ENCODE peak calls at places on chromosome 18, in seven cellular contexts. R is fibroblast of lung; Q is CD8-positive, alpha-beta memory T cell; V is upper lobe of right lung; Y is K562; J is cardiac muscle cell; W is aorta. D is an unnamed sample.

GRCh38 chr18:28594034-28594433 is 417.1 kb upstream of the CDH2 start:
- DNase-seq in R (no peak), Q (no peak), V (no peak), Y (no peak), J (no peak), W (no peak), D (no peak)

GRCh38 chr18:13661779-13662271 is 64.5 kb downstream of the FAM210A start:
- DNase-seq in R (no peak), Q (no peak), V (no peak), Y (no peak), J (peak; percentile 4), W (no peak), D (no peak)

GRCh38 chr18:22778996-22779395 is 154.1 kb upstream of the RBBP8 start:
- DNase-seq in R (peak; percentile 6), Q (no peak), V (no peak), Y (no peak), J (peak; percentile 15), W (no peak), D (no peak)

GRCh38 chr18:32770651-32771168 is 2.1 kb downstream of the KLHL14 start:
- DNase-seq in R (no peak), Q (no peak), V (no peak), Y (no peak), J (no peak), W (no peak), D (no peak)

GRCh38 chr18:58635891-58636290 is 7.0 kb upstream of the ALPK2 start:
- DNase-seq in R (peak; percentile 74), Q (no peak), V (no peak), Y (no peak), J (peak; percentile 70), W (no peak), D (no peak)

GRCh38 chr18:66971951-66972350 is 368.1 kb upstream of the CDH19 start:
- DNase-seq in R (no peak), Q (no peak), V (no peak), Y (no peak), J (no peak), W (no peak), D (no peak)

GRCh38 chr18:14179306-14179705 is 47.1 kb upstream of the ZNF519 start:
- DNase-seq in R (no peak), Q (no peak), V (no peak), Y (no peak), J (no peak), W (no peak), D (no peak)

GRCh38 chr18:57846258-57846657 is 43.1 kb upstream of the ATP8B1 start:
- DNase-seq in R (peak; percentile 69), Q (no peak), V (no peak), Y (peak; percentile 10), J (peak; percentile 90), W (no peak), D (no peak)

GRCh38 chr18:57959278-57959677 is 84.7 kb upstream of the NEDD4L start:
- DNase-seq in R (peak; percentile 56), Q (peak; percentile 2), V (peak; percentile 74), Y (no peak), J (peak; percentile 56), W (no peak), D (no peak)

GRCh38 chr18:9335255-9336045 is 877 bp downstream of the TWSG1 start:
- DNase-seq in R (peak; percentile 39), Q (no peak), V (no peak), Y (no peak), J (peak; percentile 39), W (no peak), D (peak; percentile 3)

GRCh38 chr18:14922031-14922430 is 174.1 kb downstream of the ANKRD30B start:
- DNase-seq in R (no peak), Q (no peak), V (no peak), Y (no peak), J (no peak), W (no peak), D (no peak)

DNA sequence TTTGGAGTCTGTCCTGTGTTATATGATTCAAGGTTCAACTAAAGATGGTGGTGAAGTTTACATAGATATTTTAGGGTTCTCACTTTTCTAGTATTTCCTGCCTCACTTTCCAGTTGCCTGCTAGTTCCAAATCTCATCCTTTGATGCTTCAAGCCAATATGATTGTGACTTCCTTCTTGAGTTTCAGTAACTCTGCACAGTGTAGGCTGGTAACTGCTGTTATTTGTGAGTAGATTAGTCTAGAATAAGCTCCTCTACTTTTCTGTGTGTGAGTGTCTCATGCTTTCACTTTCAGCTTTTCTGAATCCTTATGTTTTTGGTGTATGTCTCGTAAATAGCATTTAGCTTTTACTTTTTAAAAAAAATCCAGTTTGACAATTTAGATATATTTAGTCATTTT is 42.6 kb downstream of the GALNT1 start:
- DNase-seq in R (no peak), Q (no peak), V (no peak), Y (no peak), J (no peak), W (no peak), D (no peak)
- H3K4me1 ChIP-seq in R (no peaks in the 10 kb centered on the region), Q (peaks cover 15% of the 10 kb centered on the region), V (peaks cover 10% of the 10 kb centered on the region), Y (peaks cover 8% of the 10 kb centered on the region), J (peaks cover 10% of the 10 kb centered on the region), W (no peaks in the 10 kb centered on the region), D (peaks cover 16% of the 10 kb centered on the region)

GRCh38 chr18:59660976-59661743 is 36.1 kb downstream of the CCBE1 start:
- DNase-seq in R (peak; percentile 83), Q (no peak), V (no peak), Y (no peak), J (peak; percentile 88), W (no peak), D (no peak)
- H3K4me1 ChIP-seq in R (peaks cover 29% of the 10 kb centered on the region), Q (no peaks in the 10 kb centered on the region), V (peaks cover 4% of the 10 kb centered on the region), Y (no peaks in the 10 kb centered on the region), J (no peaks in the 10 kb centered on the region), W (no peaks in the 10 kb centered on the region), D (no peaks in the 10 kb centered on the region)

DNA sequence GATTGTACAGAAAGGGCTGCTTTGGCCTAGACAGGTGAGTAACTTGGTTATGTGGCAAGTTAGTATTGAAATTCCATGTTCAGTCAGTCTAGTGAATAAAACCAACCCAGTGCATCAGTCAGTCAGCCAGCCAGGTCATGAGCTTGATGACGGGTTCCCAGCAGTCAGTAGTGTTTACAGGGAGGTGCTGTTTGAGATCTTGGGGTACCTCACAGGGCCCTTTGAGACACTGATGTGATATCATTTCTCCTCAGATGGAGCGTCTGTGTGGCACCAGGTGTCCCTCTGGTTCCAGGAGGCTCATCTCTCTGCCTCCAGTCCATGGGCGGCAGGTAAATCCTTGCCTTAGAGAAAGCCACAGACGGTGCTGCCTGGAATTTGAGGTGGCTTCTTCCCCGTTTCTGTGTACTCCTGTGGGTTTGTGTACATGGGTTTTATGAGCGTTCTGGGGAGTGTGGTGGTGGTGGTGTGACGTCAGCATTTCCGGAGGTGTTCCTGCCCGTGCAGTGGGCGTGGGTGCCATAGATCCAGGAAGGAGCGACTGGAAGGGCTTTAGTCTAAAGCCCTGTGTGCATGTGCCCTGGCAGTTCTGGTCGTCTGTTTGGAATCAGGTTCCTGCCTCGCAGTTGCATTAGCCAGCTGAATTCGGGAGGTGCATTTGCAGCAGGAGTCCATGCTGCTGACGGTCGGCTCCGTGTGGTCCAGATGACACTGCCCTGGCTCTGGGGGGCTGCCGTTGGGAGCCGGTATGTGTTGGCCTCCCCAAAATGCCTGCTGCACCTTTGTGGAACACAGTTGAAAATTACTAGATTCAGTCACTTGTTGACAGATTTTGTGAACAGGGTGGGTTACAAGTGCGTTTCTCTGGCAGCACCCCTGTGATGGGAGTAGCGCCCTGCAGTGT is 2.1 kb downstream of the CTDP1 start:
- DNase-seq in R (no peak), Q (peak; percentile 83), V (no peak), Y (no peak), J (no peak), W (no peak), D (peak; percentile 56)
- H3K4me1 ChIP-seq in R (peaks cover 8% of the 10 kb centered on the region), Q (peaks cover 70% of the 10 kb centered on the region), V (peaks cover 26% of the 10 kb centered on the region), Y (peaks cover 15% of the 10 kb centered on the region), J (peaks cover 23% of the 10 kb centered on the region), W (no peaks in the 10 kb centered on the region), D (peaks cover 75% of the 10 kb centered on the region)

DNA sequence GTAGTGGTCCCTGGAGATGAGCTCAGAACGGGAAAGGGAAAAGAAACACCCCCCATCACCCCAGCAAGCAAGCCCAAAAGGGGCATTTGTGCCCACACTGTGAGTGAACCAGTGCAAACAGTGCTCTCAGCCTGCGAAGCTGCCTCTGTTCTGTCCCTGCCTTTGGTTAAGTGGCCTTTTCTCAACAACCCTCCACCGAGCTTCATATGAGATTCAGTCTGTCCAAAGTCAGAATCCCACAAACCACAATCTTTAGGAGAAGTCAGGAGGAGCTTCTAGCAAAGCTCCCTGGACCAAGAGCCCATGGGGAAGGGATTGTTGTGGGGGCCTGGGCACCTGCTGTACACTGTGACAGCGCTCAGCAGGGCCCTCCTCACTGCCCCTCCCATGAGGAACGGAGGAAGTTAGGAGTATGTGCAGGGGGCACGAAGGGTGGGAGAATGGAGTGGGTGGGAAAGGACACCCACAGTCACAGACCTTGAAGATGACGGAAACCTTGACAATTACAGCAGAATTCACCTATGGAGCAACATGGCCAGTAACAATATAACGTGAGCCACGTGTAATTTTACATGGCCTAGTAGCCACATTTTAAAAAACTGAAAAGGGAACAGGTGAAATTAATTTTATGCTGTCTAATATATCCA is 119.5 kb downstream of the SMAD7 start:
- DNase-seq in R (no peak), Q (no peak), V (peak; percentile 53), Y (no peak), J (no peak), W (peak; percentile 39), D (no peak)
- H3K4me1 ChIP-seq in R (peaks cover 28% of the 10 kb centered on the region), Q (peaks cover 51% of the 10 kb centered on the region), V (peaks cover 40% of the 10 kb centered on the region), Y (peaks cover 48% of the 10 kb centered on the region), J (peaks cover 75% of the 10 kb centered on the region), W (no peaks in the 10 kb centered on the region), D (peaks cover 39% of the 10 kb centered on the region)

GRCh38 chr18:48835119-48835518 is 115.6 kb downstream of the SMAD7 start:
- DNase-seq in R (no peak), Q (no peak), V (peak; percentile 17), Y (no peak), J (no peak), W (peak; percentile 35), D (no peak)
- H3K4me1 ChIP-seq in R (peaks cover 24% of the 10 kb centered on the region), Q (peaks cover 85% of the 10 kb centered on the region), V (peaks cover 44% of the 10 kb centered on the region), Y (peaks cover 22% of the 10 kb centered on the region), J (peaks cover 50% of the 10 kb centered on the region), W (no peaks in the 10 kb centered on the region), D (peaks cover 74% of the 10 kb centered on the region)

DNA sequence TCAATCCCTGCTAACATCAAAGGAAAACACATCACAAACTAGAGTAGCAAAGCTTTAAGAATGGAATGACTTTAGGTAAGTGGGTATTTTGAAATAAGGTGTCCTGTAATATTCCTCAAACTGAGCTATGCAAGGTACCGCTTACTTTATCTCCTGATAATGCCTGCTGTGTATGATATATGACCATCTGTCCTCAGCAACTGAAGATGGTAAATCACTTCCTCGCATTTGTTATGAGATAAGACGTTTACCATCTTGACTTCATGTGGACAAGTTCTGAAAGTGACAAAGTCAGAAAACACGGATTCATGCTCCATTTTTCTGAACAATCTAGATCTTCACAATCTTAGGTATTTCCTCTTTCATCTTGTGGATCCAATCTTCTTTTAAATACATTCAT is 49.3 kb upstream of the PTPRM start:
- DNase-seq in R (no peak), Q (no peak), V (no peak), Y (no peak), J (no peak), W (no peak), D (no peak)
- H3K4me1 ChIP-seq in R (no peaks in the 10 kb centered on the region), Q (no peaks in the 10 kb centered on the region), V (no peaks in the 10 kb centered on the region), Y (no peaks in the 10 kb centered on the region), J (peaks cover 10% of the 10 kb centered on the region), W (peaks cover 1% of the 10 kb centered on the region), D (no peaks in the 10 kb centered on the region)

DNA sequence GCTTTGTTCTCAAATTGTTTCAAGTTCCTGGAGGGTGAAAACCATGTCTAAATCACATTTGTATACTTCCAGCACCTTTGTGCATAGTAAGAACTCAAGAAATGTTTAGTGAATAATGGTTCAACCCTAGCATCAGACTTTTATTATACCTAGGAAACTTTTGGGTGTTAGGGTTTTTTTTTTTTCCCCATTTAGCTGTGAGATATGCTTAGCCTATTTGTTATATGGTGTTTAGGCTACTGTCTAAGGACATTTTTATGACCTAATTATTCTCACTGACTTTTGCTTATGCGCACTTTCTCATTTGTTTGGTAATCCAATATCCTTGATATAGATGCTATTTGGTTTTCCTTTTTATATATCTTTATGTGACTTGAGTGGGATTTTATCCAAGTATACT is 164.7 kb downstream of the PHLPP1 start:
- DNase-seq in R (no peak), Q (no peak), V (no peak), Y (no peak), J (no peak), W (no peak), D (no peak)
- H3K4me1 ChIP-seq in R (peaks cover 11% of the 10 kb centered on the region), Q (no peaks in the 10 kb centered on the region), V (peaks cover 12% of the 10 kb centered on the region), Y (peaks cover 7% of the 10 kb centered on the region), J (peaks cover 41% of the 10 kb centered on the region), W (peaks cover 3% of the 10 kb centered on the region), D (no peaks in the 10 kb centered on the region)

D was measured in CD8-positive, alpha-beta T cell.